ENCODE peak calls at places on chromosomes 2 and 18, in six cellular contexts. V, K, A, L, Q and H are unnamed samples.

GRCh38 chr18:51659781-51660180 is 462.3 kb upstream of the MEX3C start:
- DNase-seq in V (no peak), K (no peak), A (no peak), L (no peak), Q (no peak), H (no peak)

GRCh38 chr18:24185805-24186204 is 46.9 kb downstream of the CABYR start:
- DNase-seq in V (no peak), K (no peak), A (peak; percentile 78), L (no peak), Q (no peak), H (no peak)

GRCh38 chr2:82992948-82993347 is 1466.1 kb downstream of the SUCLG1 start:
- DNase-seq in V (no peak), K (no peak), A (no peak), L (no peak), Q (no peak), H (no peak)

GRCh38 chr2:68282814-68283812 is 30.8 kb upstream of the PPP3R1 start:
- DNase-seq in V (peak; percentile 84), K (no peak), A (peak; percentile 61), L (no peak), Q (no peak), H (peak; percentile 17)

GRCh38 chr2:143694335-143694734 is 565.1 kb downstream of the ARHGAP15 start:
- DNase-seq in V (peak; percentile 22), K (no peak), A (no peak), L (no peak), Q (no peak), H (no peak)

GRCh38 chr2:18149660-18150246 is 271.3 kb downstream of the KCNS3 start:
- DNase-seq in V (peak; percentile 9), K (no peak), A (peak; percentile 63), L (no peak), Q (no peak), H (no peak)

GRCh38 chr2:569681-570080 is 107.5 kb downstream of the TMEM18 start:
- DNase-seq in V (no peak), K (no peak), A (no peak), L (no peak), Q (no peak), H (no peak)

GRCh38 chr2:102657770-102658169 is 38.4 kb downstream of the SLC9A2 start:
- DNase-seq in V (no peak), K (no peak), A (no peak), L (no peak), Q (no peak), H (no peak)

GRCh38 chr18:38644875-38645641 is 1079.5 kb upstream of the CELF4 start:
- DNase-seq in V (no peak), K (no peak), A (no peak), L (no peak), Q (no peak), H (no peak)

GRCh38 chr2:112644933-112645395 is 775 bp upstream of the SLC20A1 start:
- DNase-seq in V (peak; percentile 80), K (no peak), A (peak; percentile 56), L (no peak), Q (no peak), H (no peak)

GRCh38 chr2:44487052-44487451 is 125.3 kb downstream of the CAMKMT start:
- DNase-seq in V (no peak), K (no peak), A (no peak), L (no peak), Q (no peak), H (no peak)

GRCh38 chr2:237859533-237860272 is at the start of gene RAMP1:
- DNase-seq in V (peak; percentile 0), K (no peak), A (peak; percentile 17), L (no peak), Q (no peak), H (no peak)
- TF ChIP-seq POLR2A in V (no peak), K (no peak), A (peak; percentile 32), L (no peak), Q (no peak), H (peak; percentile 43)

DNA sequence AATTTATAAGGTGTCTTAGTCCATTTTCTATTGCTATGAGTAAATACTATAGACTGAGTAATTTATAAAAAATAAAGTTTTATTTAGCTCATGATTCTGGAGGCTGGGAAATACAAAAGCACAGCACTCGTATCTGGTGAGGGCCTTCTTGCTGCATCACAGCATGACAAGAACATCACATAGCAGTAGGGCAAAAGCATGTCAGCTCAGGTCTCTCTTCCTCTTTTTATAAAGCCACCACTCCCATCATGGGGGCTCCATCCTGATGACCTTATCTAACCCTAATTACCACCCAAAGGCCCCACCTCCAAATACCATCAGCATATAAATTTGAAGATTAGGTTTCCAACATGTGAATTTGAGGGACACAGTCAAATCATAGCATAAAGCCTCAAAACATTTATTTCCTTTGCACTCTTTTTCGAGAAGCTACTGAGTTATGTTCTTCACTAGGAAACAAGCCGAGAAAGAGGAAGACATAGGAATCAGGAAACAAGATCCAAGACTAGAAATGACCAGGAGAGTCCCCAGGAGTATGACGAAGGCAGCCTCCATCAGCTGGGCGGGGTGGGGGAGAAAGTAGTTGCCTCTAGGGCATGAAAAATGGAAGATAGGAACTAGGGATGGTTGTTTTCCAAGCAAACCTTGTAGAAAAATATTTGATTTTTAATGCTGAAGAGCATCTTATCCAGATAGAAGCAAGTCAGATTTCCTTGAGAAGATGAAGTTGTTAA is 24.1 kb upstream of the NABP1 start:
- DNase-seq in V (no peak), K (no peak), A (no peak), L (no peak), Q (no peak), H (no peak)
- TF ChIP-seq POLR2A in V (no peak), K (no peak), A (no peak), L (no peak), Q (no peak), H (no peak)

GRCh38 chr2:240259201-240259923 is 118.9 kb upstream of the OTOS start:
- DNase-seq in V (no peak), K (no peak), A (no peak), L (no peak), Q (peak; percentile 95), H (no peak)
- TF ChIP-seq POLR2A in V (no peak), K (no peak), A (no peak), L (no peak), Q (no peak), H (no peak)

GRCh38 chr2:9656270-9656766 is 25.5 kb upstream of the YWHAQ start:
- DNase-seq in V (peak; percentile 52), K (no peak), A (peak; percentile 97), L (no peak), Q (no peak), H (peak; percentile 88)
- TF ChIP-seq POLR2A in V (no peak), K (no peak), A (no peak), L (no peak), Q (no peak), H (no peak)

GRCh38 chr2:9554841-9555337 is 741 bp downstream of the ADAM17 start:
- DNase-seq in V (no peak), K (peak; percentile 56), A (peak; percentile 88), L (no peak), Q (no peak), H (no peak)

GRCh38 chr2:9552491-9553178 is 3.0 kb downstream of the ADAM17 start:
- DNase-seq in V (peak; percentile 37), K (no peak), A (peak; percentile 91), L (no peak), Q (no peak), H (no peak)

GRCh38 chr2:9558948-9559381 is 3.3 kb upstream of the ADAM17 start:
- DNase-seq in V (no peak), K (no peak), A (peak; percentile 97), L (no peak), Q (no peak), H (no peak)

GRCh38 chr2:9556121-9556869 is 665 bp upstream of the ADAM17 start:
- DNase-seq in V (no peak), K (peak; percentile 23), A (peak; percentile 22), L (no peak), Q (no peak), H (no peak)

GRCh38 chr2:9555338-9556120 is at the start of gene ADAM17:
- DNase-seq in V (peak; percentile 93), K (peak; percentile 94), A (peak; percentile 95), L (peak; percentile 99), Q (peak; percentile 98), H (peak; percentile 72)
- TF ChIP-seq POLR2A in V (peak; percentile 93), K (no peak), A (peak; percentile 93), L (peak; percentile 97), Q (peak; percentile 87), H (peak; percentile 81)

DNA sequence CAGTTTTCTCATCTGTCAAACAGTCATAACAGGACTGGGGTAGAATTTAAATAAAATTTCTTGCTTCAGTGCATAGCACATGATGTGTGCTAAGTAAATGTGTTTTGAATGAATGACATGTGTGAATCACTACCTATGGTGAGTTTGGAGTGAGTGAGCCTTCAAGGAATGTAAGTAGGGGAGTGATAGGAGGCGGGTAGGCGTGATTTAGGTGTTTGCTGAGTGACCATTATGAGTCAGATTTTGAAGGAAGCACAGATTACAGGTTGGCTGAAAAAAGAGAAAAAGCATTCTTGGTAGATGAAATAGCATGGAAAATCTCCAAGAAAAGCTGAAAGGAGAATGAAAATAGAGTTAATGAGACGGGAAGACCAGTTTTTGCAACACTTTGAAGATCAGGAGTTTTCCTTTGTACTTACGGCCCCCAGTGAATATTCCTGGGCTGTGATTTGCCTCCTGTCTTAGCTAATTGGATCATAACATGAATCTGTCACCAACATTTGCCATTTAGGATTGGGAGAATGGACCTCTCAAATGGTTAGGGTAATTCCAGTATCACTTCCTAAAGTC is 136.9 kb upstream of the GATA6 start:
- DNase-seq in V (no peak), K (no peak), A (peak; percentile 92), L (no peak), Q (no peak), H (peak; percentile 65)
- TF ChIP-seq POLR2A in V (no peak), K (no peak), A (no peak), L (no peak), Q (no peak), H (no peak)

DNA sequence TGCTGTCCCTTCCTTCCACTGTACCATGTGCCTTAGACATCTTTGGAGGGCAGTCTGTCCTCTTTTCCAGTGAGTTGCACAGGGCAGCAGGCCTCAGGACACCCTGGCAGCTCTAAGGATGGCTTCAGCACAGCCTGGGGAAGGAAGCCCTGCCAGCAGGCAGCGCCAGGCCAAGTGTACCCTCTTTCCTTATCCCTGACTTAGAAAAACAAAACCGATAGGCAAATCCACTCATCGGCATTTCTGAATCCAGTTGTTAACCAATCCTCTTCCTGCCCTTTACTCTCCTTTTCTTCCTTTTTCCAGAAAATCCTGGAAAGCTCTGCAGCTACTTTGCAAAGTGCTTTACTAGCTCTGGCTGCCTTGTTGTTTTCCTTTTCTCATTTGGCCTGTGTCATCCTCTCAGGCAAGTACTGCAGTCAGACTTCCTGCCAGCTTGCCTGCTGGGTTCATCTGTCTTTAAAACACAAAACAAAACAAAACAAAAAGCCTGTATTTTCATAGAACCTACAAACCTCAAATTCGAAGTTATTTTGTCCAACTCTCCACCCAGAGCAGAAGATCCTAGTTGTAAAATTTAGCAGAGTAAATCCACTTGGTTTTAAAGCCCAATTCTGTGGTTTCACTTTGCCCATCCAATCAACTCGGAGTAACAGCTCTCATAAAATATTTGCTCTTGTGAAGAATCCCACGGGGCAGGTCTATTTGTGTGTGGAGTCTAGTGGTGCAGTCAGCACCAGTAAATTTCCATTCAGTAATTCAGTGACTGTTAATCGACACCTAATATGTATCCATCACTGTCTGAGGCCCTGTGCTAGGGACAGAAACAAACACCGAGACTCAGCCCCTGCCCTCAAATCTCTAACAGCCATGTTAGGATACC is 45.2 kb downstream of the PCBP1 start:
- DNase-seq in V (no peak), K (peak; percentile 58), A (peak; percentile 63), L (peak; percentile 70), Q (peak; percentile 61), H (no peak)
- TF ChIP-seq POLR2A in V (peak; percentile 62), K (no peak), A (no peak), L (peak; percentile 70), Q (peak; percentile 29), H (no peak)